ENCODE peak calls at places on chromosomes 3 and 15, in seven cellular contexts. J is HCT116, B is stomach, Z is spleen, R is SK-N-SH, F is GM23338, M is GM12892. S is an unnamed sample.

GRCh38 chr3:81352867-81353266 is 408.6 kb downstream of the GBE1 start:
- DNase-seq in R (no peak), B (no peak), F (peak), M (no peak), Z (no peak), J (peak), S (no peak)

GRCh38 chr15:38085104-38085503 is 150.7 kb downstream of the TMCO5A start:
- DNase-seq in F (no peak), J (no peak), Z (no peak), B (no peak), R (no peak), M (no peak), S (no peak)

GRCh38 chr3:135432402-135432801 is 533.1 kb upstream of the PPP2R3A start:
- DNase-seq in F (no peak), B (no peak), M (no peak), Z (no peak), R (no peak), J (no peak), S (no peak)

GRCh38 chr3:98573231-98573728 is 20.1 kb downstream of the CPOX start:
- DNase-seq in Z (no peak), M (no peak), J (no peak), B (no peak), R (peak), F (peak), S (no peak)

GRCh38 chr3:189286188-189286587 is 114.4 kb downstream of the TPRG1 start:
- DNase-seq in R (no peak), B (no peak), Z (no peak), J (no peak), M (no peak), F (no peak), S (no peak)

GRCh38 chr15:66573719-66574641 is 8.2 kb upstream of the LCTL start:
- DNase-seq in Z (peak), B (no peak), R (no peak), M (no peak), F (no peak), J (no peak), S (no peak)

GRCh38 chr3:189981668-189982067 is 139.0 kb downstream of the P3H2 start:
- DNase-seq in B (no peak), F (no peak), J (no peak), Z (no peak), M (no peak), R (no peak), S (no peak)

GRCh38 chr15:51022206-51022605 is 72.5 kb downstream of the TNFAIP8L3 start:
- DNase-seq in B (no peak), J (no peak), Z (no peak), F (no peak), M (no peak), R (no peak), S (no peak)

GRCh38 chr3:133455281-133455680 is 55.4 kb downstream of the BFSP2 start:
- DNase-seq in Z (no peak), R (no peak), M (no peak), J (no peak), B (no peak), F (no peak), S (no peak)

GRCh38 chr3:170634663-170635096 is 48.8 kb upstream of the SLC7A14 start:
- DNase-seq in R (no peak), M (peak), Z (no peak), J (no peak), F (no peak), B (no peak), S (no peak)

GRCh38 chr3:141337523-141337854 is 30.8 kb upstream of the ZBTB38 start:
- DNase-seq in M (no peak), F (no peak), Z (no peak), B (no peak), J (no peak), R (no peak), S (no peak)

GRCh38 chr3:183988216-183988790 is 29.4 kb downstream of the ABCC5 start:
- DNase-seq in J (no peak), B (no peak), Z (no peak), F (no peak), M (no peak), R (no peak), S (no peak)

GRCh38 chr15:51121631-51122225 is 27.0 kb upstream of the TNFAIP8L3 start:
- DNase-seq in B (no peak), M (no peak), J (no peak), R (no peak), Z (no peak), F (no peak), S (no peak)

GRCh38 chr3:1501396-1501795 is 408.6 kb downstream of the CNTN6 start:
- DNase-seq in F (no peak), M (no peak), R (no peak), J (no peak), B (no peak), Z (no peak), S (no peak)

GRCh38 chr3:77254967-77255831 is 215.3 kb downstream of the ROBO2 start:
- DNase-seq in F (peak), M (no peak), J (no peak), Z (no peak), B (peak), R (peak), S (no peak)

GRCh38 chr3:157618075-157618760 is 115.0 kb upstream of the VEPH1 start:
- DNase-seq in M (no peak), B (no peak), J (peak), Z (no peak), R (peak), F (peak), S (no peak)

GRCh38 chr3:46370784-46371183 is at the start of gene CCR5:
- DNase-seq in M (no peak), R (no peak), Z (no peak), B (no peak), F (no peak), J (no peak), S (no peak)

GRCh38 chr15:77901921-77902750 is 175.4 kb downstream of the TBC1D2B start:
- DNase-seq in M (no peak), B (no peak), Z (peak), R (peak), J (no peak), F (peak), S (no peak)

GRCh38 chr15:75452968-75453702 is 1.6 kb upstream of the SIN3A start:
- DNase-seq in B (peak), R (no peak), J (peak), Z (peak), F (peak), M (no peak), S (peak)

GRCh38 chr15:80436511-80437307 is 32.5 kb downstream of the ARNT2 start:
- DNase-seq in B (peak), F (no peak), Z (peak), J (peak), M (no peak), R (no peak), S (peak)

GRCh38 chr3:43028678-43029490 is 49.8 kb downstream of the GASK1A start:
- DNase-seq in Z (no peak), F (no peak), J (no peak), M (no peak), B (peak), R (no peak), S (peak)

GRCh38 chr3:37474936-37475335 is 300.6 kb upstream of the LRRFIP2 start:
- DNase-seq in M (no peak), J (no peak), R (no peak), B (no peak), Z (no peak), F (no peak), S (no peak)

GRCh38 chr15:74902295-74903075 is 4.2 kb downstream of the FAM219B start:
- DNase-seq in F (no peak), B (no peak), M (no peak), Z (peak), R (no peak), J (no peak), S (no peak)

GRCh38 chr15:100733786-100734185 is 131.4 kb downstream of the ASB7 start:
- DNase-seq in R (no peak), J (no peak), F (no peak), Z (no peak), B (no peak), M (no peak), S (no peak)

GRCh38 chr3:102443021-102443420 is 8.2 kb downstream of the ZPLD1 start:
- DNase-seq in R (no peak), B (no peak), M (no peak), J (no peak), Z (no peak), F (no peak), S (no peak)

GRCh38 chr15:38991126-38991525 is 426.5 kb upstream of the RASGRP1 start:
- DNase-seq in F (peak), B (no peak), M (no peak), J (peak), Z (no peak), R (peak), S (no peak)

GRCh38 chr3:42300013-42300412 is 34.0 kb upstream of the CCK start:
- DNase-seq in Z (no peak), J (no peak), F (peak), R (no peak), M (no peak), B (no peak), S (no peak)

GRCh38 chr15:45549831-45550230 is 27.3 kb upstream of the SLC30A4 start:
- DNase-seq in J (no peak), F (no peak), M (no peak), B (no peak), Z (no peak), R (no peak), S (no peak)

GRCh38 chr3:107514453-107514852 is 8.3 kb upstream of the BBX start:
- DNase-seq in M (no peak), R (no peak), B (no peak), F (peak), J (no peak), Z (no peak), S (no peak)

GRCh38 chr3:10448544-10448943 is 56.8 kb downstream of the ATP2B2 start:
- DNase-seq in M (no peak), B (no peak), J (no peak), Z (no peak), F (no peak), R (peak), S (no peak)

GRCh38 chr3:121483290-121483689 is 62.5 kb downstream of the POLQ start:
- DNase-seq in J (no peak), B (no peak), R (no peak), M (no peak), Z (no peak), F (no peak), S (no peak)

GRCh38 chr3:44568561-44568960 is 13.6 kb downstream of the ZKSCAN7 start:
- DNase-seq in Z (no peak), F (no peak), M (no peak), J (no peak), R (no peak), B (no peak), S (no peak)

GRCh38 chr15:84699538-84700191 is 16.3 kb downstream of the SEC11A start:
- DNase-seq in J (no peak), R (no peak), Z (no peak), M (no peak), F (no peak), B (no peak), S (no peak)

GRCh38 chr15:36358094-36358961 is 221.1 kb upstream of the CDIN1 start:
- DNase-seq in J (no peak), R (no peak), Z (no peak), F (no peak), M (no peak), B (no peak), S (no peak)

GRCh38 chr3:13612829-13613228 is 63.9 kb downstream of the FBLN2 start:
- DNase-seq in Z (peak), R (no peak), J (no peak), B (no peak), F (no peak), M (no peak), S (no peak)

DNA sequence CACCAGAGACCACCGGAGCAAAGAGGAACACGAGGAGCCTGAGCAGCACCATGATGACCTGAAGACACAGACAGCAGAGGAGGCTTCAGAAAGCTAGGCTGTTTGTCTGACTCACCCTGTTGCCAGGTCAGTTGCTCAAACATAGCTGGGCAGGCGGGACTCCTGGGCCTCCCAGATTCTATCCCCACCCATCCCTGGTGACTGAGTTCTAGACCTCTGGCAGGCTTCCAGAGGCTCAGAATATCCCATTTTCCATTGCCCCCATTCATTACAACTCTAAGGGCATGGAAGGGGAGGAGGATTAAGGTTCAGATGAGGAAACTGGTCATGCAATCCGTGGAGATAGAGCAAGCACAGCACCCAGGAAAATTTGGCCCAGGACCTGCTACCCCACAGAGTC is at the start of gene CDHR4:
- DNase-seq in B (no peak), M (no peak), F (no peak), R (no peak), Z (no peak), J (peak), S (no peak)
- TF ChIP-seq POLR2AphosphoS5 in B (no peak), M (no peak), F (no peak), R (no peak), Z (no peak), J (no peak), S (no peak)

GRCh38 chr3:49170744-49171118 is 667 bp upstream of the KLHDC8B start:
- DNase-seq in R (no peak), F (no peak), B (no peak), Z (no peak), M (no peak), J (no peak), S (no peak)
- TF ChIP-seq POLR2AphosphoS5 in R (no peak), F (no peak), B (no peak), Z (no peak), M (no peak), J (no peak), S (no peak)

GRCh38 chr15:88897142-88897455 is 1.8 kb upstream of the HAPLN3 start:
- DNase-seq in B (no peak), Z (no peak), M (no peak), J (no peak), F (peak), R (no peak), S (no peak)
- TF ChIP-seq POLR2AphosphoS5 in B (no peak), Z (no peak), M (no peak), J (no peak), F (no peak), R (no peak), S (no peak)

GRCh38 chr3:72725229-72725628 is 123.0 kb downstream of the SHQ1 start:
- DNase-seq in B (no peak), J (no peak), M (no peak), R (no peak), Z (no peak), F (no peak), S (no peak)

GRCh38 chr3:72719137-72719536 is 129.1 kb downstream of the SHQ1 start:
- DNase-seq in J (no peak), F (no peak), Z (no peak), M (no peak), R (no peak), B (no peak), S (no peak)

GRCh38 chr3:72721696-72722381 is 126.4 kb downstream of the SHQ1 start:
- DNase-seq in J (no peak), B (no peak), F (no peak), R (no peak), Z (no peak), M (no peak), S (no peak)

GRCh38 chr3:72724070-72724469 is 124.2 kb downstream of the SHQ1 start:
- DNase-seq in R (no peak), J (peak), F (no peak), M (no peak), B (no peak), Z (no peak), S (no peak)

GRCh38 chr3:72722930-72723726 is 125.1 kb downstream of the SHQ1 start:
- DNase-seq in F (no peak), M (no peak), Z (no peak), J (no peak), R (no peak), B (peak), S (no peak)
- TF ChIP-seq POLR2AphosphoS5 in F (no peak), M (no peak), Z (no peak), J (no peak), R (no peak), B (no peak), S (no peak)

DNA sequence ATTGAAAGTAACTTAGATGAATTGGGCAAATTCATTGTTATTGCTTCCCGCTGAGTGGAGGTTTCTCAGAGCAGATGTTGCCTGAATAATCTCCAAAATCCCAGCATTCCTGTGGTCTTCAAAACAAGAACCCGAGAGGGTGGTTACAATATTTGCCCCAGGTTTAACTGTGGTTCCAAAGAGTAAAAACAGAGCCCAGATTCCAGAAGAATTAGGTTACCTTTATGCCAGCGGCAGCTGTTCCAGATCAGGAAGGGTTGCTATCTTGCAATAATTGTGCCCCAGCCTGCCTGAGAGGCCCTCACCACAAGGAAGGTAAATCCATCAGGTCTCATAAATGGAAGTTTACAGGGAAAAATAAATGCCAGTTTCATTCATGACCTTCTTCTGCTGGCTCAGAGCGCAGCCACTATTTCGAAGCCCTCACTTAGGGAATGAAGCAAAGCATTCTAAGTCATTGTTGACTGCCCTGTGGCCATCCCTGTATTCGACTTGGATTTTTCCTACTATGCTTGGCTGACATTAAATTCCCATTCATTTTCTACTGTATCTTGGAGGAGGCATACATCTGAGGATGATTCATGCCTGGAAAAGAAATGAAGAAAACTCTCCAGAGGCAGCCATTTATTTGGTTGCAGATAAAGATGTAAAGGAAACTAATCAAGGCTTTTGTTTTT is 54.6 kb downstream of the SSUH2 start:
- DNase-seq in B (no peak), J (no peak), M (no peak), F (no peak), Z (no peak), R (no peak), S (peak)
- TF ChIP-seq POLR2AphosphoS5 in B (no peak), J (no peak), M (no peak), F (no peak), Z (no peak), R (no peak), S (no peak)

GRCh38 chr3:66487475-66487874 is 13.3 kb downstream of the LRIG1 start:
- DNase-seq in R (no peak), B (no peak), Z (no peak), M (no peak), F (no peak), J (no peak), S (no peak)
- TF ChIP-seq POLR2AphosphoS5 in R (no peak), B (no peak), Z (no peak), M (no peak), F (no peak), J (no peak), S (no peak)

GRCh38 chr3:16467368-16467767 is 46.1 kb downstream of the RFTN1 start:
- DNase-seq in F (peak), R (no peak), B (no peak), J (no peak), Z (peak), M (no peak), S (no peak)
- TF ChIP-seq POLR2AphosphoS5 in F (no peak), R (no peak), B (no peak), J (no peak), Z (no peak), M (no peak), S (no peak)

S was measured in vagina.